ENCODE peak calls at places on chromosomes 3 and 15, in nine cellular contexts. H, O, I, W, J, E, P, C and D are unnamed samples.

GRCh38 chr3:3664916-3665315 is 134.3 kb upstream of the LRRN1 start:
- DNase-seq in E (no peak), W (peak), P (no peak), H (no peak), O (no peak), J (no peak), I (no peak), C (no peak), D (peak)

GRCh38 chr3:66386011-66386924 is 114.6 kb downstream of the LRIG1 start:
- DNase-seq in C (no peak), O (no peak), W (no peak), H (no peak), E (no peak), I (no peak), J (peak), P (peak), D (no peak)

GRCh38 chr3:26089249-26089648 is 299.4 kb downstream of the OXSM start:
- DNase-seq in W (no peak), E (no peak), J (no peak), I (no peak), P (no peak), H (no peak), O (no peak), C (no peak), D (no peak)

GRCh38 chr15:78070049-78070698 is 7.3 kb downstream of the TBC1D2B start:
- DNase-seq in E (no peak), C (no peak), I (no peak), H (no peak), O (no peak), J (no peak), P (no peak), W (no peak), D (peak)

GRCh38 chr15:56760186-56760585 is 26.9 kb upstream of the ZNF280D start:
- DNase-seq in H (no peak), C (no peak), W (peak), I (no peak), J (no peak), P (no peak), O (no peak), E (no peak), D (peak)

GRCh38 chr15:70853855-70854668 is at the start of gene LARP6:
- DNase-seq in O (peak), C (peak), I (peak), E (peak), W (peak), J (peak), H (no peak), P (peak), D (peak)

GRCh38 chr3:134839990-134840389 is 44.9 kb downstream of the EPHB1 start:
- DNase-seq in I (no peak), O (no peak), W (no peak), C (no peak), P (no peak), H (no peak), J (no peak), E (no peak), D (no peak)

GRCh38 chr3:127953092-127953491 is 38.1 kb downstream of the KBTBD12 start:
- DNase-seq in P (no peak), E (no peak), W (peak), C (no peak), H (no peak), I (no peak), J (no peak), O (no peak), D (peak)

GRCh38 chr15:60590935-60591490 is 112.1 kb upstream of the ICE2 start:
- DNase-seq in E (no peak), O (peak), J (peak), C (peak), W (no peak), I (peak), P (peak), H (no peak), D (peak)

GRCh38 chr3:13393427-13394360 is 26.4 kb downstream of the NUP210 start:
- DNase-seq in P (no peak), J (no peak), W (no peak), I (no peak), H (no peak), E (no peak), C (no peak), O (no peak), D (no peak)

GRCh38 chr3:123344175-123344908 is 104.5 kb downstream of the ADCY5 start:
- DNase-seq in I (no peak), J (no peak), P (no peak), W (no peak), H (no peak), E (no peak), C (peak), O (no peak), D (peak)

GRCh38 chr15:26201177-26201858 is 338.2 kb upstream of the ATP10A start:
- DNase-seq in I (peak), C (no peak), P (no peak), E (no peak), J (no peak), H (no peak), W (no peak), O (no peak), D (no peak)

GRCh38 chr15:51286816-51287215 is 51.6 kb downstream of the CYP19A1 start:
- DNase-seq in I (no peak), H (no peak), W (no peak), E (no peak), P (no peak), C (peak), J (no peak), O (no peak), D (no peak)

GRCh38 chr15:48717458-48717857 is 71.9 kb upstream of the FBN1 start:
- DNase-seq in I (no peak), W (peak), O (no peak), H (no peak), J (no peak), P (no peak), E (no peak), C (no peak), D (no peak)

GRCh38 chr15:75229191-75230015 is 27.7 kb downstream of the C15orf39 start:
- DNase-seq in W (peak), E (no peak), C (no peak), I (no peak), O (no peak), J (peak), P (no peak), H (no peak), D (peak)

GRCh38 chr3:170802164-170803151 is 67.5 kb downstream of the RPL22L1 start:
- DNase-seq in P (no peak), J (no peak), E (no peak), W (peak), O (no peak), H (no peak), I (no peak), C (no peak), D (peak)

GRCh38 chr15:99506399-99506798 is 59.4 kb upstream of the MEF2A start:
- DNase-seq in C (no peak), E (no peak), I (no peak), H (no peak), W (no peak), P (no peak), O (no peak), J (no peak), D (no peak)

GRCh38 chr3:11913316-11913715 is 66.6 kb upstream of the TAMM41 start:
- DNase-seq in C (peak), P (no peak), O (peak), W (no peak), H (no peak), I (no peak), E (no peak), J (no peak), D (no peak)

GRCh38 chr3:51681453-51681852 is 10.4 kb downstream of the TEX264 start:
- DNase-seq in O (no peak), J (no peak), W (peak), E (no peak), C (no peak), H (no peak), I (no peak), P (peak), D (peak)

GRCh38 chr15:89038146-89038545 is 50.1 kb upstream of the ABHD2 start:
- DNase-seq in C (no peak), I (no peak), E (no peak), O (no peak), J (no peak), P (no peak), H (no peak), W (no peak), D (no peak)

GRCh38 chr3:188469228-188469885 is 315.4 kb downstream of the LPP start:
- DNase-seq in W (peak), E (no peak), H (no peak), C (no peak), I (no peak), J (no peak), O (no peak), P (no peak), D (no peak)

GRCh38 chr3:77039606-77040553 is at the start of gene ROBO2:
- DNase-seq in W (peak), O (peak), C (peak), E (peak), I (peak), H (no peak), J (no peak), P (no peak), D (peak)

GRCh38 chr3:52124766-52125165 is 29.5 kb downstream of the POC1A start:
- DNase-seq in E (no peak), P (no peak), W (no peak), I (no peak), C (no peak), J (no peak), O (peak), H (no peak), D (no peak)

GRCh38 chr15:73628976-73629854 is 4.0 kb downstream of the NPTN start:
- DNase-seq in W (no peak), E (no peak), O (no peak), P (no peak), H (no peak), C (no peak), I (no peak), J (no peak), D (peak)

GRCh38 chr3:52524258-52524751 is 9.4 kb downstream of the NT5DC2 start:
- DNase-seq in E (no peak), O (peak), H (no peak), I (no peak), P (no peak), W (no peak), J (no peak), C (no peak), D (no peak)